ENCODE peak calls at places on chromosomes 4 and X, in four cellular contexts. U, J, V and A are unnamed samples.

GRCh38 chr4:106369456-106370060 is 980 bp upstream of the GIMD1 start:
- DNase-seq in U (no peak), J (peak), V (peak), A (no peak)

GRCh38 chr4:99300934-99301333 is 10.1 kb upstream of the ADH1A start:
- DNase-seq in U (no peak), J (no peak), V (peak), A (peak)

GRCh38 chrX:9312922-9313867 is 151.7 kb upstream of the TBL1X start:
- DNase-seq in U (peak), J (peak), V (peak), A (peak)

GRCh38 chrX:123713841-123714240 is 19.0 kb downstream of the THOC2 start:
- DNase-seq in U (no peak), J (no peak), V (no peak), A (no peak)

GRCh38 chr4:53614616-53615015 is 23.3 kb upstream of the LNX1 start:
- DNase-seq in U (no peak), J (no peak), V (no peak), A (no peak)

GRCh38 chr4:124206779-124207605 is 505.5 kb downstream of the ANKRD50 start:
- DNase-seq in U (no peak), J (no peak), V (no peak), A (no peak)

GRCh38 chr4:184831153-184831552 is 5.4 kb upstream of the ACSL1 start:
- DNase-seq in U (no peak), J (no peak), V (no peak), A (no peak)

GRCh38 chrX:24242649-24243556 is 71.0 kb downstream of the SUPT20HL2 start:
- DNase-seq in U (no peak), J (no peak), V (peak), A (peak)

GRCh38 chr4:128715616-128716015 is 93.9 kb upstream of the JADE1 start:
- DNase-seq in U (no peak), J (no peak), V (no peak), A (no peak)

GRCh38 chrX:124388562-124388961 is 42.2 kb downstream of the SH2D1A start:
- DNase-seq in U (peak), J (peak), V (peak), A (peak)

GRCh38 chr4:16337936-16338335 is 111.7 kb upstream of the TAPT1 start:
- DNase-seq in U (no peak), J (no peak), V (no peak), A (no peak)

GRCh38 chr4:144594471-144594986 is 51.4 kb upstream of the HHIP start:
- DNase-seq in U (no peak), J (no peak), V (no peak), A (no peak)